ENCODE peak calls at places on chromosome 1, in seven cellular contexts. U, R, N, L, K, S and Y are unnamed samples.
A peak's percentile ranks its signal among the peaks of the same experiment; 100 is the strongest.

GRCh38 chr1:33828654-33829053 is 35.2 kb upstream of the HMGB4 start:
- DNase-seq in N (no peak), K (no peak), U (no peak), L (no peak), S (no peak), R (no peak), Y (no peak)

GRCh38 chr1:17089496-17089895 is 29.8 kb downstream of the PADI2 start:
- DNase-seq in L (no peak), K (no peak), S (no peak), N (no peak), U (no peak), R (no peak), Y (no peak)

GRCh38 chr1:246012271-246012854 is 494.7 kb downstream of the SMYD3 start:
- DNase-seq in N (peak; percentile 61), R (no peak), S (peak; percentile 8), K (peak; percentile 80), U (no peak), L (no peak), Y (peak; percentile 54)

GRCh38 chr1:94527447-94528031 is 14.0 kb downstream of the F3 start:
- DNase-seq in L (no peak), U (no peak), S (no peak), R (no peak), K (peak; percentile 62), N (peak; percentile 68), Y (peak; percentile 9)

GRCh38 chr1:40107290-40107959 is 10.4 kb upstream of the PPT1 start:
- DNase-seq in R (no peak), U (no peak), L (no peak), S (no peak), N (peak; percentile 52), K (no peak), Y (no peak)

GRCh38 chr1:112256413-112256812 is 139.6 kb upstream of the CTTNBP2NL start:
- DNase-seq in R (no peak), L (no peak), S (no peak), K (no peak), N (no peak), U (no peak), Y (no peak)

GRCh38 chr1:183070923-183071618 is 47.9 kb downstream of the LAMC1 start:
- DNase-seq in L (peak; percentile 81), N (peak; percentile 81), U (no peak), K (peak; percentile 77), R (no peak), S (no peak), Y (peak; percentile 96)

GRCh38 chr1:167641786-167642500 is 11.9 kb downstream of the RCSD1 start:
- DNase-seq in K (no peak), L (no peak), U (no peak), R (no peak), S (no peak), N (no peak), Y (no peak)